ENCODE peak calls at places on chromosomes 16 and 17, in five cellular contexts. U is astrocyte, F is upper lobe of right lung, B is progenitor cell of endocrine pancreas, C is mesenchymal stem cell. X is an unnamed sample.

GRCh38 chr16:2767891-2768290 is 9.2 kb downstream of the ELOB start:
- DNase-seq in U (no peak), F (no peak), B (no peak), C (no peak), X (no peak)

GRCh38 chr16:13435873-13436474 is 484.0 kb upstream of the ERCC4 start:
- DNase-seq in U (no peak), F (no peak), B (no peak), C (no peak), X (no peak)

GRCh38 chr17:43020789-43021738 is 1.1 kb downstream of the VAT1 start:
- DNase-seq in U (peak), F (peak), B (peak), C (peak), X (peak)

GRCh38 chr16:15621456-15621855 is 21.5 kb downstream of the MARF1 start:
- DNase-seq in U (no peak), F (no peak), B (no peak), C (no peak), X (no peak)

GRCh38 chr17:74368341-74369152 is 1.2 kb downstream of the GPR142 start:
- DNase-seq in U (no peak), F (peak), B (peak), C (peak), X (peak)

GRCh38 chr16:84612686-84613085 is 5.2 kb downstream of the COTL1 start:
- DNase-seq in U (no peak), F (no peak), B (no peak), C (no peak), X (no peak)

GRCh38 chr16:60929-61878 is 7.6 kb downstream of the SNRNP25 start:
- DNase-seq in U (no peak), F (peak), B (no peak), C (no peak), X (peak)

GRCh38 chr17:36947922-36948716 is 635 bp upstream of the AATF start:
- DNase-seq in U (no peak), F (no peak), B (no peak), C (no peak), X (no peak)

GRCh38 chr17:34443832-34444469 is 80.9 kb upstream of the CCL1 start:
- DNase-seq in U (no peak), F (no peak), B (no peak), C (no peak), X (peak)

GRCh38 chr16:2791174-2791573 is 3.8 kb upstream of the PRSS33 start:
- DNase-seq in U (no peak), F (peak), B (no peak), C (no peak), X (no peak)

GRCh38 chr17:7237761-7238417 is 1.4 kb downstream of the PHF23 start:
- DNase-seq in U (no peak), F (peak), B (peak), C (peak), X (peak)

GRCh38 chr17:80927791-80928216 is 63.8 kb upstream of the CHMP6 start:
- DNase-seq in U (peak), F (peak), B (no peak), C (peak), X (no peak)

GRCh38 chr17:68231536-68231935 is 16.3 kb upstream of the AMZ2 start:
- DNase-seq in U (no peak), F (no peak), B (no peak), C (no peak), X (no peak)

GRCh38 chr17:74452027-74452840 is 14.2 kb upstream of the CD300A start:
- DNase-seq in U (no peak), F (no peak), B (no peak), C (no peak), X (peak)

GRCh38 chr16:89080251-89080853 is 13.3 kb upstream of the ACSF3 start:
- DNase-seq in U (no peak), F (no peak), B (no peak), C (no peak), X (no peak)

GRCh38 chr17:39533891-39534290 is 72.6 kb downstream of the CDK12 start:
- DNase-seq in U (no peak), F (no peak), B (no peak), C (no peak), X (no peak)

GRCh38 chr17:1182831-1183578 is 3.2 kb upstream of the ABR start:
- DNase-seq in U (no peak), F (no peak), B (no peak), C (no peak), X (no peak)

GRCh38 chr17:58303981-58304734 is 23.4 kb upstream of the MPO start:
- DNase-seq in U (no peak), F (peak), B (no peak), C (peak), X (no peak)

GRCh38 chr17:4914009-4914408 is 11.1 kb upstream of the CHRNE start:
- DNase-seq in U (no peak), F (no peak), B (no peak), C (no peak), X (no peak)

GRCh38 chr17:42819939-42820535 is 4.0 kb downstream of the BECN1 start:
- DNase-seq in U (no peak), F (peak), B (peak), C (peak), X (peak)

GRCh38 chr16:81071816-81072215 is 5.2 kb downstream of the C16orf46 start:
- DNase-seq in U (no peak), F (no peak), B (no peak), C (no peak), X (no peak)

GRCh38 chr16:16025214-16025968 is 76.0 kb downstream of the ABCC1 start:
- DNase-seq in U (peak), F (no peak), B (no peak), C (peak), X (no peak)